ENCODE peak calls at places on chromosome 16, in five cellular contexts. A is iPS DF 6.9, X is heart left ventricle, E is testis, Q is mesendoderm. T is an unnamed sample.

GRCh38 chr16:88883117-88883895 is 16.8 kb upstream of the PABPN1L start:
- DNase-seq in A (no peak), X (no peak), E (no peak), Q (no peak), T (no peak)

GRCh38 chr16:84502581-84502980 is 1.9 kb downstream of the MEAK7 start:
- DNase-seq in A (no peak), X (no peak), E (no peak), Q (no peak), T (no peak)

GRCh38 chr16:72474511-72475123 is 302.7 kb upstream of the PMFBP1 start:
- DNase-seq in A (no peak), X (no peak), E (no peak), Q (no peak), T (no peak)

GRCh38 chr16:88809068-88809675 is 2.6 kb downstream of the APRT start:
- DNase-seq in A (no peak), X (no peak), E (no peak), Q (no peak), T (no peak)

GRCh38 chr16:50884066-50884860 is 142.4 kb downstream of the CYLD start:
- DNase-seq in A (peak; percentile 61), X (no peak), E (peak; percentile 67), Q (peak; percentile 55), T (peak; percentile 28)

GRCh38 chr16:66026211-66026610 is 340.3 kb upstream of the CDH5 start:
- DNase-seq in A (peak; percentile 16), X (no peak), E (no peak), Q (peak; percentile 74), T (no peak)

GRCh38 chr16:66552288-66553143 is at the start of gene CKLF:
- DNase-seq in A (peak; percentile 60), X (peak; percentile 89), E (peak; percentile 87), Q (peak; percentile 90), T (peak; percentile 90)

GRCh38 chr16:65032397-65032796 is 89.5 kb downstream of the CDH11 start:
- DNase-seq in A (no peak), X (no peak), E (no peak), Q (no peak), T (no peak)

GRCh38 chr16:27795992-27796614 is 246.2 kb downstream of the KATNIP start:
- DNase-seq in A (peak; percentile 33), X (no peak), E (peak; percentile 71), Q (peak; percentile 62), T (peak; percentile 10)

GRCh38 chr16:27350006-27350405 is 36.2 kb downstream of the IL4R start:
- DNase-seq in A (no peak), X (no peak), E (no peak), Q (no peak), T (no peak)

GRCh38 chr16:53781023-53781605 is 77.2 kb downstream of the FTO start:
- DNase-seq in A (no peak), X (no peak), E (no peak), Q (no peak), T (no peak)

GRCh38 chr16:60991886-60992285 is 1044.4 kb downstream of the CDH8 start:
- DNase-seq in A (no peak), X (no peak), E (no peak), Q (peak; percentile 17), T (no peak)

GRCh38 chr16:90019543-90020259 is 445 bp upstream of the DBNDD1 start:
- DNase-seq in A (no peak), X (no peak), E (peak; percentile 33), Q (peak; percentile 75), T (peak; percentile 31)

GRCh38 chr16:22813223-22813945 is 578 bp upstream of the HS3ST2 start:
- DNase-seq in A (peak; percentile 54), X (peak; percentile 50), E (peak; percentile 71), Q (peak; percentile 87), T (no peak)

GRCh38 chr16:11265124-11265523 is 4.0 kb downstream of the TNP2 start:
- DNase-seq in A (no peak), X (no peak), E (no peak), Q (no peak), T (no peak)

GRCh38 chr16:75096730-75097129 is 19.9 kb downstream of the LDHD start:
- DNase-seq in A (peak; percentile 82), X (no peak), E (no peak), Q (peak; percentile 90), T (no peak)

GRCh38 chr16:26316683-26317464 is 625.1 kb downstream of the HS3ST4 start:
- DNase-seq in A (peak; percentile 27), X (no peak), E (no peak), Q (peak; percentile 51), T (no peak)

GRCh38 chr16:85963746-85964370 is 64.9 kb downstream of the IRF8 start:
- DNase-seq in A (no peak), X (peak; percentile 88), E (peak; percentile 26), Q (no peak), T (no peak)
- H3K27me3 ChIP-seq in A (no peaks in the 10 kb centered on the region), X (no peaks in the 10 kb centered on the region), E (no peaks in the 10 kb centered on the region), Q (no peaks in the 10 kb centered on the region), T (no peaks in the 10 kb centered on the region)

GRCh38 chr16:30033270-30033669 is 2.2 kb upstream of the TLCD3B start:
- DNase-seq in A (no peak), X (no peak), E (no peak), Q (no peak), T (no peak)

GRCh38 chr16:30032083-30032819 is 1.2 kb upstream of the TLCD3B start:
- DNase-seq in A (no peak), X (no peak), E (peak; percentile 76), Q (peak; percentile 91), T (peak; percentile 30)

GRCh38 chr16:30031477-30031918 is 427 bp upstream of the TLCD3B start:
- DNase-seq in A (no peak), X (no peak), E (no peak), Q (no peak), T (no peak)

GRCh38 chr16:30030011-30030685 is 923 bp downstream of the TLCD3B start:
- DNase-seq in A (no peak), X (no peak), E (no peak), Q (no peak), T (no peak)

DNA sequence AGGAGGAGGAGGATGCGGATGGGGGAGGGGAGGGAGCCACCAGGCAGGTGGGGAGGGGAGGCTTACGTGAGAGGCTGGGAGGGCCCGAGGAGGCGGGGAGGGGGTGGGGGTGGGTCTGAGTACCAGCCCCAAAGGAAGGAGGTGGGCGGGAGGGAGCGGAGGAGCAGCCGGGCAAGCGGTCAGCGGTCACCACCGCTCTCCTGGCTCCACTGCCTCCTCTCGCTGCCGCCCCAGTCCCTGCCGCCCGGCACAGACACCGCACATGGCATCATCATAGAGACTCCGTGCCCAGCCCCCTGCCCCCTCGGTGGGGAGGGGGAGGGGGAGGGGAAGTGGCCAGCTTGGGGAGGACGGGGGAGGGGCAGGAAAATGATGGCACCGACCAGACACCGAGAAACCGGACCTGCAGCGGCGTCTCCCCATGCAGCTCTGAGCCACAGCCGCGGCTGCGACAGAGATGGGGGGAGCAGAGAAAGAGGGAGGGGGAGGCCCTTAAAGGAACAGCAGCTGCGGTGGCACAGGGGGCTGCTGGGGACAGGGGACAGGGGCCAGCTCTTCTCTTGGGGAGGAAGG is at the start of gene TLCD3B:
- DNase-seq in A (no peak), X (no peak), E (no peak), Q (peak; percentile 58), T (no peak)
- H3K27me3 ChIP-seq in A (no peaks in the 10 kb centered on the region), X (peaks cover 34% of the 10 kb centered on the region), E (no peaks in the 10 kb centered on the region), Q (no peaks in the 10 kb centered on the region), T (peaks cover 15% of the 10 kb centered on the region)

GRCh38 chr16:77434022-77434364 is 841 bp downstream of the ADAMTS18 start:
- DNase-seq in A (no peak), X (no peak), E (no peak), Q (no peak), T (no peak)

GRCh38 chr16:77432264-77432663 is 2.6 kb downstream of the ADAMTS18 start:
- DNase-seq in A (no peak), X (no peak), E (no peak), Q (no peak), T (no peak)

GRCh38 chr16:77434365-77435239 is at the start of gene ADAMTS18:
- DNase-seq in A (no peak), X (no peak), E (no peak), Q (peak; percentile 62), T (no peak)

GRCh38 chr16:77431131-77431670 is 3.6 kb downstream of the ADAMTS18 start:
- DNase-seq in A (no peak), X (no peak), E (no peak), Q (no peak), T (no peak)

GRCh38 chr16:77433146-77433545 is 1.7 kb downstream of the ADAMTS18 start:
- DNase-seq in A (no peak), X (no peak), E (no peak), Q (no peak), T (no peak)
- H3K27me3 ChIP-seq in A (peaks cover 16% of the 10 kb centered on the region), X (peaks cover 4% of the 10 kb centered on the region), E (no peaks in the 10 kb centered on the region), Q (peaks cover 8% of the 10 kb centered on the region), T (no peaks in the 10 kb centered on the region)

GRCh38 chr16:86578499-86579267 is at the start of gene FOXL1:
- DNase-seq in A (no peak), X (peak; percentile 73), E (no peak), Q (peak; percentile 40), T (no peak)
- H3K27me3 ChIP-seq in A (peaks cover 66% of the 10 kb centered on the region), X (peaks cover 21% of the 10 kb centered on the region), E (no peaks in the 10 kb centered on the region), Q (peaks cover 65% of the 10 kb centered on the region), T (peaks cover 27% of the 10 kb centered on the region)

DNA sequence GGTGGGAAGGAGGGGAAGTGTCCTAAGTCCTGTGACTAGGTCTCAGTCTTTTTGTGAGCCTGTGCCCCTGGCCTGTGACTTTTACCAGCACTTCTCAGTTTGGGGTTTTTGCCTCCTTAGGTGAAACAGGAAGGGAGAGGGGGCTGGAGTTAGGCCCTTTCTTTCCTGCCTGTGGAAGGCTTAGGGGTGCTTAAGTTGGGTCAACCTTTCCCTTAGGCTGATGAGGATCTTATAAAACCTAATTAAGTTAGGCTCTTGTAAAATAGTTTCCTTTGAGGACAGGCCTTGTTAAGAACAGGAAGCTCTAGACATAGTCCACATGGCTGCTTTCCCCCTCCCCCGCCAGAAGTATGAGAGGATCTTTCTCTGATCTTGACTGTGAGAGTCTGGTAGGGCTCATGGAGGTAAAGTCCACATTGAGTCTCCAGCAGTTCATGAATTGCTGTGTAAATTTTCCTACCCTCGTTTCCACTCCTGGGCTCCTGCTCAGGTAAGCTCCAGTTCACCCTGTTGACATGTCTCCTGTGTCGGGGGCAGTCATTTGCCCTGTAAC is 17.0 kb upstream of the DNASE1 start:
- DNase-seq in A (no peak), X (no peak), E (no peak), Q (peak; percentile 73), T (no peak)
- H3K27me3 ChIP-seq in A (no peaks in the 10 kb centered on the region), X (no peaks in the 10 kb centered on the region), E (no peaks in the 10 kb centered on the region), Q (no peaks in the 10 kb centered on the region), T (no peaks in the 10 kb centered on the region)

GRCh38 chr16:21276090-21276489 is 2.0 kb downstream of the CRYM start:
- DNase-seq in A (no peak), X (no peak), E (no peak), Q (no peak), T (no peak)
- H3K27me3 ChIP-seq in A (peaks cover 1% of the 10 kb centered on the region), X (no peaks in the 10 kb centered on the region), E (no peaks in the 10 kb centered on the region), Q (peaks cover 2% of the 10 kb centered on the region), T (peaks cover 14% of the 10 kb centered on the region)

T was measured in CD8-positive, alpha-beta T cell.